ENCODE peak calls at places on chromosomes 7 and 10, in five cellular contexts. F is endothelial cell, X is AG04450, D is ovary, U is mucosa of descending colon. V is an unnamed sample.
A peak's percentile ranks its signal among the peaks of the same experiment; 100 is the strongest.

GRCh38 chr10:6958723-6959122 is 378.6 kb upstream of the PRKCQ start:
- DNase-seq in F (no peak), X (no peak), D (no peak), U (no peak), V (no peak)

GRCh38 chr7:127858915-127859189 is 172.4 kb downstream of the LRRC4 start:
- DNase-seq in F (no peak), X (no peak), D (no peak), U (no peak), V (no peak)

GRCh38 chr7:63925626-63926460 is 72.8 kb upstream of the ZNF722 start:
- DNase-seq in F (no peak), X (no peak), D (peak; percentile 94), U (peak; percentile 93), V (no peak)

GRCh38 chr10:21364196-21365114 is 161.0 kb downstream of the SKIDA1 start:
- DNase-seq in F (peak; percentile 34), X (peak; percentile 11), D (peak; percentile 26), U (peak; percentile 16), V (peak; percentile 55)

GRCh38 chr7:128020161-128020560 is 11.1 kb downstream of the LRRC4 start:
- DNase-seq in F (peak; percentile 57), X (no peak), D (no peak), U (no peak), V (no peak)

GRCh38 chr7:156604311-156604710 is 36.3 kb upstream of the RNF32 start:
- DNase-seq in F (no peak), X (no peak), D (no peak), U (no peak), V (no peak)

GRCh38 chr10:91154842-91155241 is 65.6 kb upstream of the PCGF5 start:
- DNase-seq in F (no peak), X (no peak), D (no peak), U (no peak), V (no peak)

GRCh38 chr7:34339061-34339526 is 318.9 kb upstream of the NPSR1 start:
- DNase-seq in F (no peak), X (no peak), D (no peak), U (no peak), V (no peak)

GRCh38 chr10:90986870-90987269 is 66.0 kb upstream of the ANKRD1 start:
- DNase-seq in F (no peak), X (no peak), D (no peak), U (no peak), V (no peak)

GRCh38 chr10:43861966-43862751 is 213.5 kb upstream of the ZNF32 start:
- DNase-seq in F (no peak), X (peak; percentile 84), D (no peak), U (no peak), V (peak; percentile 94)

GRCh38 chr10:1119027-1119426 is 62.8 kb downstream of the WDR37 start:
- DNase-seq in F (no peak), X (no peak), D (no peak), U (no peak), V (no peak)

GRCh38 chr10:126521354-126521753 is 133.1 kb upstream of the ADAM12 start:
- DNase-seq in F (no peak), X (no peak), D (no peak), U (no peak), V (no peak)

GRCh38 chr10:100998991-100999741 is 442 bp upstream of the LZTS2 start:
- DNase-seq in F (peak; percentile 84), X (no peak), D (peak; percentile 88), U (peak; percentile 81), V (no peak)
- TF ChIP-seq CTCF in F (peak; percentile 99), X (peak; percentile 76), D (peak; percentile 99), U (peak; percentile 91), V (peak; percentile 96)

GRCh38 chr10:99487125-99487524 is 45.6 kb upstream of the NKX2-3 start:
- DNase-seq in F (no peak), X (no peak), D (no peak), U (no peak), V (no peak)

GRCh38 chr10:99484626-99485581 is 47.8 kb upstream of the NKX2-3 start:
- DNase-seq in F (peak; percentile 35), X (no peak), D (no peak), U (peak; percentile 23), V (no peak)
- TF ChIP-seq CTCF in F (no peak), X (no peak), D (no peak), U (no peak), V (no peak)

DNA sequence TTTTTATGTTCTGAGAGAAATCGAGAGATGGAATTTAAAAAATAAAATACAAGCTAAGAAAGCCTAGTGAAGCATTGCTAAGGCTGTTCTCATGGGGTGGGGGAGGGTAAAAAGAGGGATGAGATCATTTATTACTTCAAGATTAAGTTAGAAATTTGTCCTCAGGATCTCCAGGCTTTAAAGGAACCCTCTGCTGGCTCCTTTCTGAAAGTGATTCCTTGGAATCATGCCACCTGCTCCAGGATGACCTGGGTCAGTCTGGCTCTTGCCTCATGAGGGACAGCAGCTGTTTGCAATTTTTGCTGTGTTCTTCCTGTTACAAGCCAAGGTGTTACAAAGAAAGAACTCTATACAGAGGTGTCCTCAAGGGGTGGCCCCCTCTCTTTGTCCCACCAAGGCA is 69.8 kb downstream of the CDK1 start:
- DNase-seq in F (no peak), X (no peak), D (peak; percentile 47), U (peak; percentile 10), V (no peak)
- TF ChIP-seq CTCF in F (no peak), X (no peak), D (no peak), U (no peak), V (no peak)

DNA sequence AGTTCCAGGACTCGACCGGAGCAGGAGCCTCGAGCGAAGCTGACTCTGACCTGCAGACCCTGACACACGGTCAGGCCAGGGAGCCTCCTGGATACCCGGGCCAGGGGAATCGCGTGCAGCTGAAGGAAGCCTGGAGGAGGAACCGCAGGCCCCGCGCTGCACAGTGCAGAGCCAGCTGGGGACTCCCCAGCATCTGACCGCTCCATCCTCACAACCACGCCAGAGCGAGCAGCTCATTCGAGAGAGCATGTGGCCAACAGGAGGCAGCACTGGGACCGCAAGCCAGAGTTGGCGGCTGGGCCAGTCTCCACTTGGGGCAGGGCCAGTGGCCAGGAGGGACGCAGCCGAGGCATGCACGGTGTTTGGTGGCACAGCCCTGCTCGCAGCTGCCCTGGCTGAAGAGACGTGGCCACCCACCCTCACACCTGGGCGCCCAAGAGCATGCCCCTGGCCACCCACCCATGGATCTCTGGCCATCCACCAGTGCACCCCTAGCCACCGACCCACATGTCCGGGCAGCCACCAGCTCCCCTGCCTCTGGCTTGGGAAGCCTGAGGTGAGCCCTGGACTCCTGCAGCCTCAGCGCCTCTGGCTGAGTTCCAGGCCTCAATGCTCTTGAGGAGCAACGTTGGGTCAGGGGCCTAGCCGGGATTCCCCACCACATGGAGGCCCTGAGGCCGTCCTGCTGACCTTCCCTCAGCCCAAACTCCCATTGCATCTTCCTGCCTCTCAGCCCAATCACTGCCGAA is 213.9 kb downstream of the ELFN1 start:
- DNase-seq in F (no peak), X (no peak), D (no peak), U (no peak), V (no peak)
- TF ChIP-seq CTCF in F (no peak), X (no peak), D (no peak), U (no peak), V (peak; percentile 4)

GRCh38 chr10:83750604-83751003 is 388.7 kb upstream of the GHITM start:
- DNase-seq in F (no peak), X (no peak), D (no peak), U (no peak), V (no peak)
- TF ChIP-seq CTCF in F (no peak), X (no peak), D (no peak), U (no peak), V (no peak)